ENCODE peak calls at places on chromosomes 12 and 14, in ten cellular contexts. B, H, O, X, E, T, Y, Z, L and Q are unnamed samples.

GRCh38 chr14:46672128-46672527 is 20.5 kb upstream of the RPL10L start:
- DNase-seq in B (no peak), H (no peak), O (no peak), X (no peak), E (no peak), T (no peak), Y (no peak), Z (no peak), L (no peak), Q (no peak)

GRCh38 chr12:94889512-94890210 is 113.8 kb downstream of the NDUFA12 start:
- DNase-seq in B (no peak), H (no peak), O (no peak), X (no peak), E (no peak), T (no peak), Y (no peak), Z (no peak), L (no peak), Q (no peak)

GRCh38 chr12:52419656-52420055 is 13.5 kb upstream of the KRT82 start:
- DNase-seq in B (no peak), H (no peak), O (no peak), X (no peak), E (no peak), T (no peak), Y (no peak), Z (no peak), L (peak; percentile 59), Q (no peak)

GRCh38 chr12:115998119-115998633 is 279.3 kb downstream of the MED13L start:
- DNase-seq in B (no peak), H (no peak), O (peak; percentile 24), X (peak; percentile 79), E (no peak), T (no peak), Y (no peak), Z (no peak), L (peak; percentile 12), Q (no peak)

GRCh38 chr12:120583478-120584030 is 2.4 kb upstream of the POP5 start:
- DNase-seq in B (peak; percentile 67), H (peak; percentile 96), O (peak; percentile 84), X (peak; percentile 69), E (peak; percentile 73), T (peak; percentile 80), Y (peak; percentile 84), Z (peak; percentile 87), L (peak; percentile 40), Q (peak; percentile 92)

GRCh38 chr14:55265197-55265596 is 6.0 kb upstream of the FBXO34 start:
- DNase-seq in B (no peak), H (no peak), O (no peak), X (no peak), E (no peak), T (no peak), Y (no peak), Z (no peak), L (no peak), Q (no peak)

GRCh38 chr14:43647302-43647701 is 859.8 kb downstream of the FSCB start:
- DNase-seq in B (no peak), H (no peak), O (no peak), X (no peak), E (no peak), T (no peak), Y (no peak), Z (no peak), L (no peak), Q (no peak)

GRCh38 chr12:120115692-120116442 is 686 bp downstream of the RAB35 start:
- DNase-seq in B (peak; percentile 35), H (no peak), O (peak; percentile 33), X (peak; percentile 55), E (no peak), T (peak; percentile 38), Y (no peak), Z (peak; percentile 76), L (peak; percentile 23), Q (no peak)

GRCh38 chr12:110379201-110379600 is 24.3 kb downstream of the ANAPC7 start:
- DNase-seq in B (no peak), H (no peak), O (no peak), X (no peak), E (no peak), T (no peak), Y (no peak), Z (no peak), L (no peak), Q (no peak)

GRCh38 chr12:19245656-19246055 is 116.1 kb downstream of the PLEKHA5 start:
- DNase-seq in B (no peak), H (no peak), O (no peak), X (peak; percentile 43), E (no peak), T (no peak), Y (no peak), Z (no peak), L (peak; percentile 14), Q (no peak)

GRCh38 chr12:39581592-39581991 is 38.0 kb downstream of the ABCD2 start:
- DNase-seq in B (no peak), H (no peak), O (no peak), X (peak; percentile 36), E (no peak), T (no peak), Y (no peak), Z (no peak), L (peak; percentile 65), Q (no peak)

GRCh38 chr14:89617471-89618291 is 200.6 kb upstream of the FOXN3 start:
- DNase-seq in B (peak; percentile 28), H (peak; percentile 85), O (peak; percentile 28), X (peak; percentile 66), E (no peak), T (peak; percentile 56), Y (peak; percentile 45), Z (no peak), L (no peak), Q (no peak)

GRCh38 chr12:56931474-56931978 is 2.7 kb downstream of the SDR9C7 start:
- DNase-seq in B (no peak), H (no peak), O (no peak), X (peak; percentile 82), E (no peak), T (peak; percentile 44), Y (no peak), Z (no peak), L (peak; percentile 57), Q (peak; percentile 56)

GRCh38 chr14:95143813-95144620 is 13.3 kb downstream of the DICER1 start:
- DNase-seq in B (peak; percentile 13), H (no peak), O (no peak), X (peak; percentile 23), E (no peak), T (no peak), Y (no peak), Z (no peak), L (no peak), Q (no peak)

GRCh38 chr12:103909811-103910210 is 20.4 kb upstream of the HSP90B1 start:
- DNase-seq in B (no peak), H (no peak), O (no peak), X (peak; percentile 36), E (no peak), T (no peak), Y (no peak), Z (no peak), L (peak; percentile 26), Q (no peak)

DNA sequence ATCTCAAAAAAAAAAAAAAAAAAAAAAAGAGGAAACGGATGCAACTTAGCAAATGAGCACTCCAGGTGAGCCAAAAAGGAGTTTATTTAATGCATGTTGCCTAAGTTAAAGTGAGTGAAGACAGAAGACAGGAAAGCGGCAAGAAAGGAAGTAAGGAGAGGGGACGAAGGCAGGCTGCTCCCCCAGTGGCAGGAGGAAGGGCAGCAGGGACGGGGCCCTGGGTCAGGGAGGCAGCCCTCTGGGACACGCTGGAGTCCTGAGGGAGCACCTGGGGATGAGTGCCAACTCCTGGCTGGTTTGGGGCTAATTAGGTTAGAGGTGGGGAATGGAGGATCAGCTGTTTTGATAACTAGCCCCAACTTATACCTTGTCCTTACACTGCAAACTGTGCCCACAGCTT is 37.0 kb upstream of the SPTLC2 start:
- DNase-seq in B (no peak), H (peak; percentile 76), O (no peak), X (no peak), E (no peak), T (no peak), Y (no peak), Z (no peak), L (no peak), Q (no peak)
- TF ChIP-seq CTCF in B (no peak), H (no peak), O (peak; percentile 31), X (peak; percentile 20), E (no peak), T (no peak), Y (no peak), Z (peak; percentile 19), L (no peak), Q (no peak)

DNA sequence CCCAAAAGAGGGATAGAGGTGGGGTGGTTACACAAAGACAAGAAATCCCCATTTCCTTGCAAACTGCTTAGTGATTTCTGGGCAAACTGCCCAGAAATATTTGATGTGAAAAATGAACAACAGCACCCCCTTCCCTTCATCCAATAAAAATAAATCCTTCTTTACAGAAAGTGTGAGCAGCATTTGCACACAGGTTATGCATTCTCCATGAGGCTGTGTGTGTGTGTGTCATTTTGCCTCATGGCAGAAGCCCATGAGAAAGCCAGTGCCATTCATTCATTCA is 17.2 kb upstream of the NRXN3 start:
- DNase-seq in B (no peak), H (no peak), O (no peak), X (peak; percentile 21), E (no peak), T (no peak), Y (no peak), Z (no peak), L (no peak), Q (no peak)
- TF ChIP-seq CTCF in B (peak; percentile 13), H (no peak), O (no peak), X (no peak), E (no peak), T (no peak), Y (peak; percentile 27), Z (no peak), L (no peak), Q (no peak)

GRCh38 chr12:92828565-92828964 is 100.5 kb downstream of the EEA1 start:
- DNase-seq in B (no peak), H (no peak), O (no peak), X (no peak), E (no peak), T (no peak), Y (no peak), Z (no peak), L (no peak), Q (no peak)

GRCh38 chr12:92829683-92830282 is 99.3 kb downstream of the EEA1 start:
- DNase-seq in B (no peak), H (no peak), O (no peak), X (no peak), E (no peak), T (no peak), Y (no peak), Z (no peak), L (no peak), Q (no peak)

GRCh38 chr12:92827836-92828431 is 101.2 kb downstream of the EEA1 start:
- DNase-seq in B (no peak), H (no peak), O (peak; percentile 41), X (peak; percentile 75), E (no peak), T (no peak), Y (no peak), Z (no peak), L (peak; percentile 30), Q (no peak)
- TF ChIP-seq CTCF in B (peak; percentile 50), H (no peak), O (peak; percentile 47), X (peak; percentile 94), E (no peak), T (no peak), Y (peak; percentile 27), Z (peak; percentile 49), L (peak; percentile 87), Q (peak; percentile 76)

DNA sequence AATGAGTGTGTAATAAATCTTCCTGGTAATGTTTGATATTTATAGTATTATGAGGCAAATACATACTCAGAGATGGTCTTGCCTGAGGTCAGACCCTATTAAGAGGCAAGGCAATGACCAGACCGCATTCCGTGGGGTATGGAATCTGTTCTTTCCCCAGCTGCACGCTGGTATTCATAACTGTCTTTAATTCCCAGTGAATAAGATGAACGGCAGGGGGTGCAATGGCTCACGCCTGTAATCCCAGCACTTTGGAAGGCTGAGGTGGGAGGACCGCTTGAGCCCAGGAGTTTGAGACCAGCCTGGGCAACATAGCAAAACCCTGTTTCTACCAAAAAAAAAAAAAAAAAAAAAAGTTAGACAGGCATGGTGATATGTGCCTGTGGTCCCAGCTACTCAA is 44.6 kb downstream of the ERO1A start:
- DNase-seq in B (no peak), H (no peak), O (no peak), X (peak; percentile 6), E (no peak), T (no peak), Y (no peak), Z (no peak), L (no peak), Q (no peak)
- TF ChIP-seq CTCF in B (no peak), H (no peak), O (no peak), X (peak; percentile 8), E (no peak), T (no peak), Y (no peak), Z (no peak), L (no peak), Q (no peak)